ENCODE peak calls at places on chromosomes 7 and 10, in six cellular contexts. One of them, this sample, is unnamed.

GRCh38 chr7:98598846-98599615 is 18.1 kb upstream of the NPTX2 start:
- DNase-seq in suprapubic skin: no peak
- DNase-seq in cardiac muscle cell: no peak
- DNase-seq in IMR-90: no peak
- DNase-seq in right lobe of liver: no peak
- DNase-seq in hepatocyte: no peak
- DNase-seq in this sample: no peak

GRCh38 chr10:71598673-71599072 is 120.9 kb downstream of the C10orf105 start:
- DNase-seq in IMR-90: no peak
- DNase-seq in right lobe of liver: peak; percentile 81
- DNase-seq in suprapubic skin: peak; percentile 95
- DNase-seq in hepatocyte: peak; percentile 57
- DNase-seq in cardiac muscle cell: no peak
- DNase-seq in this sample: peak; percentile 77

GRCh38 chr10:92834981-92835380 is 13.3 kb upstream of the EXOC6 start:
- DNase-seq in hepatocyte: no peak
- DNase-seq in IMR-90: peak; percentile 73
- DNase-seq in cardiac muscle cell: no peak
- DNase-seq in right lobe of liver: no peak
- DNase-seq in suprapubic skin: no peak
- DNase-seq in this sample: no peak

GRCh38 chr7:21355406-21355874 is 72.4 kb upstream of the SP4 start:
- DNase-seq in cardiac muscle cell: no peak
- DNase-seq in suprapubic skin: no peak
- DNase-seq in right lobe of liver: no peak
- DNase-seq in hepatocyte: no peak
- DNase-seq in IMR-90: no peak
- DNase-seq in this sample: no peak

GRCh38 chr10:100163704-100164621 is 21.9 kb downstream of the ERLIN1 start:
- DNase-seq in suprapubic skin: no peak
- DNase-seq in right lobe of liver: no peak
- DNase-seq in hepatocyte: no peak
- DNase-seq in IMR-90: peak; percentile 15
- DNase-seq in cardiac muscle cell: no peak
- DNase-seq in this sample: no peak

GRCh38 chr7:12726908-12727307 is 39.5 kb downstream of the ARL4A start:
- DNase-seq in hepatocyte: no peak
- DNase-seq in cardiac muscle cell: no peak
- DNase-seq in suprapubic skin: no peak
- DNase-seq in IMR-90: no peak
- DNase-seq in right lobe of liver: no peak
- DNase-seq in this sample: no peak

GRCh38 chr7:112069879-112070321 is 136.3 kb downstream of the DOCK4 start:
- DNase-seq in right lobe of liver: no peak
- DNase-seq in IMR-90: peak; percentile 46
- DNase-seq in hepatocyte: no peak
- DNase-seq in suprapubic skin: no peak
- DNase-seq in cardiac muscle cell: no peak
- DNase-seq in this sample: no peak

GRCh38 chr10:78740976-78741375 is 327.8 kb upstream of the ZMIZ1 start:
- DNase-seq in right lobe of liver: peak; percentile 62
- DNase-seq in IMR-90: no peak
- DNase-seq in suprapubic skin: no peak
- DNase-seq in hepatocyte: no peak
- DNase-seq in cardiac muscle cell: no peak
- DNase-seq in this sample: no peak

GRCh38 chr10:107098326-107098725 is 66.2 kb downstream of the SORCS1 start:
- DNase-seq in hepatocyte: no peak
- DNase-seq in IMR-90: no peak
- DNase-seq in right lobe of liver: no peak
- DNase-seq in suprapubic skin: no peak
- DNase-seq in cardiac muscle cell: no peak
- DNase-seq in this sample: no peak

GRCh38 chr10:3131098-3131497 is 41.5 kb downstream of the PITRM1 start:
- DNase-seq in cardiac muscle cell: no peak
- DNase-seq in hepatocyte: peak; percentile 70
- DNase-seq in right lobe of liver: no peak
- DNase-seq in IMR-90: peak; percentile 65
- DNase-seq in suprapubic skin: no peak
- DNase-seq in this sample: no peak

GRCh38 chr10:48461623-48462481 is 143.0 kb downstream of the ARHGAP22 start:
- DNase-seq in suprapubic skin: peak; percentile 56
- DNase-seq in hepatocyte: no peak
- DNase-seq in right lobe of liver: no peak
- DNase-seq in IMR-90: no peak
- DNase-seq in cardiac muscle cell: no peak
- DNase-seq in this sample: no peak

GRCh38 chr10:102752266-102752930 is 8.7 kb downstream of the WBP1L start:
- DNase-seq in hepatocyte: no peak
- DNase-seq in right lobe of liver: no peak
- DNase-seq in IMR-90: peak; percentile 83
- DNase-seq in suprapubic skin: no peak
- DNase-seq in cardiac muscle cell: no peak
- DNase-seq in this sample: no peak

GRCh38 chr10:120508393-120508792 is 51.4 kb downstream of the PLPP4 start:
- DNase-seq in IMR-90: no peak
- DNase-seq in hepatocyte: no peak
- DNase-seq in right lobe of liver: no peak
- DNase-seq in cardiac muscle cell: no peak
- DNase-seq in suprapubic skin: no peak
- DNase-seq in this sample: no peak

GRCh38 chr10:32692174-32692573 is 246.2 kb downstream of the CCDC7 start:
- DNase-seq in hepatocyte: no peak
- DNase-seq in right lobe of liver: no peak
- DNase-seq in cardiac muscle cell: no peak
- DNase-seq in suprapubic skin: no peak
- DNase-seq in IMR-90: peak; percentile 89
- DNase-seq in this sample: no peak

GRCh38 chr7:44380179-44380830 is 54.9 kb upstream of the CAMK2B start:
- DNase-seq in suprapubic skin: no peak
- DNase-seq in cardiac muscle cell: no peak
- DNase-seq in IMR-90: no peak
- DNase-seq in right lobe of liver: no peak
- DNase-seq in hepatocyte: no peak
- DNase-seq in this sample: no peak

GRCh38 chr10:76034236-76035009 is 603.0 kb downstream of the LRMDA start:
- DNase-seq in right lobe of liver: no peak
- DNase-seq in hepatocyte: no peak
- DNase-seq in IMR-90: no peak
- DNase-seq in suprapubic skin: no peak
- DNase-seq in cardiac muscle cell: peak; percentile 15
- DNase-seq in this sample: no peak

GRCh38 chr7:90816511-90817142 is 220.5 kb downstream of the CDK14 start:
- DNase-seq in suprapubic skin: no peak
- DNase-seq in IMR-90: peak; percentile 96
- DNase-seq in cardiac muscle cell: no peak
- DNase-seq in right lobe of liver: no peak
- DNase-seq in hepatocyte: peak; percentile 64
- DNase-seq in this sample: no peak

GRCh38 chr10:119595715-119596515 is 849 bp downstream of the TIAL1 start:
- DNase-seq in cardiac muscle cell: peak; percentile 54
- DNase-seq in IMR-90: peak; percentile 44
- DNase-seq in hepatocyte: peak; percentile 69
- DNase-seq in suprapubic skin: peak; percentile 83
- DNase-seq in right lobe of liver: peak; percentile 64
- DNase-seq in this sample: peak; percentile 71

GRCh38 chr10:5723692-5724091 is 39.1 kb downstream of the TASOR2 start:
- DNase-seq in suprapubic skin: no peak
- DNase-seq in cardiac muscle cell: no peak
- DNase-seq in hepatocyte: no peak
- DNase-seq in IMR-90: no peak
- DNase-seq in right lobe of liver: no peak
- DNase-seq in this sample: no peak

GRCh38 chr10:96719850-96720421 is 378 bp downstream of the PIK3AP1 start:
- DNase-seq in suprapubic skin: peak; percentile 82
- DNase-seq in hepatocyte: peak; percentile 66
- DNase-seq in right lobe of liver: peak; percentile 83
- DNase-seq in IMR-90: no peak
- DNase-seq in cardiac muscle cell: peak; percentile 50
- DNase-seq in this sample: peak; percentile 86

GRCh38 chr10:94524146-94524545 is 21.4 kb upstream of the HELLS start:
- DNase-seq in cardiac muscle cell: no peak
- DNase-seq in right lobe of liver: no peak
- DNase-seq in hepatocyte: no peak
- DNase-seq in suprapubic skin: no peak
- DNase-seq in IMR-90: peak; percentile 64
- DNase-seq in this sample: no peak

GRCh38 chr7:120052884-120053382 is 220.0 kb upstream of the KCND2 start:
- DNase-seq in hepatocyte: peak; percentile 58
- DNase-seq in suprapubic skin: no peak
- DNase-seq in IMR-90: peak; percentile 99
- DNase-seq in cardiac muscle cell: no peak
- DNase-seq in right lobe of liver: no peak
- DNase-seq in this sample: no peak

GRCh38 chr7:102028206-102028826 is 210.9 kb downstream of the CUX1 start:
- DNase-seq in hepatocyte: no peak
- DNase-seq in right lobe of liver: no peak
- DNase-seq in suprapubic skin: no peak
- DNase-seq in IMR-90: no peak
- DNase-seq in cardiac muscle cell: no peak
- DNase-seq in this sample: no peak

GRCh38 chr10:94038024-94038423 is 44.3 kb downstream of the PLCE1 start:
- DNase-seq in cardiac muscle cell: peak; percentile 9
- DNase-seq in IMR-90: peak; percentile 35
- DNase-seq in hepatocyte: no peak
- DNase-seq in right lobe of liver: no peak
- DNase-seq in suprapubic skin: no peak
- DNase-seq in this sample: no peak

GRCh38 chr10:70551971-70552422 is 50.5 kb downstream of the PRF1 start:
- DNase-seq in cardiac muscle cell: peak; percentile 61
- DNase-seq in IMR-90: peak; percentile 94
- DNase-seq in suprapubic skin: no peak
- DNase-seq in hepatocyte: peak; percentile 77
- DNase-seq in right lobe of liver: no peak
- DNase-seq in this sample: peak; percentile 79

GRCh38 chr7:137703291-137704010 is 143.3 kb downstream of the DGKI start:
- DNase-seq in IMR-90: no peak
- DNase-seq in right lobe of liver: no peak
- DNase-seq in suprapubic skin: no peak
- DNase-seq in cardiac muscle cell: no peak
- DNase-seq in hepatocyte: no peak
- DNase-seq in this sample: no peak

DNA sequence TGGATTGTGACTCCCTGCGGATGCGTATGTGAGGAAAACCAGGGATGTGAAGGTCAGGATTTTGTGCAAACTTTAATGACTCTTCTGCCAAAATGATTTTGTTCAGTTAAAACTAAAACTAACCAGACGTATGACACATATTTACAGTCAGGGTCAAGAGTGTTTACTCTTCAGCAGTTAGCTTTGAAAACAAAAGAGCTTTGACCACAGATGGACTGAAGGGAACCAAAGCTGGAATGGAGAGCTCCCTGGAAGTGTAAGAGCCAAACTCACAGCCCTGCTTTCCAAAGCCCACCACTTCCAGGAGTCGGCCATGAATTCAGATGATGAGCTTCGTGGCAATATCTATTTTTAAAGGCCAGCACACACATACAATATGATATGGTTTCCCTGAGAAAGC is 15.5 kb downstream of the SVIL start:
- DNase-seq in hepatocyte: peak; percentile 21
- DNase-seq in cardiac muscle cell: no peak
- DNase-seq in right lobe of liver: no peak
- DNase-seq in IMR-90: peak; percentile 83
- DNase-seq in suprapubic skin: peak; percentile 6
- DNase-seq in this sample: no peak
- H3K4me1 ChIP-seq in hepatocyte: peaks cover 53% of the 10 kb centered on the region
- H3K4me1 ChIP-seq in cardiac muscle cell: peaks cover 50% of the 10 kb centered on the region
- H3K4me1 ChIP-seq in right lobe of liver: no peaks in the 10 kb centered on the region
- H3K4me1 ChIP-seq in IMR-90: peaks cover 12% of the 10 kb centered on the region
- H3K4me1 ChIP-seq in suprapubic skin: peaks cover 42% of the 10 kb centered on the region
- H3K4me1 ChIP-seq in this sample: peaks cover 38% of the 10 kb centered on the region

DNA sequence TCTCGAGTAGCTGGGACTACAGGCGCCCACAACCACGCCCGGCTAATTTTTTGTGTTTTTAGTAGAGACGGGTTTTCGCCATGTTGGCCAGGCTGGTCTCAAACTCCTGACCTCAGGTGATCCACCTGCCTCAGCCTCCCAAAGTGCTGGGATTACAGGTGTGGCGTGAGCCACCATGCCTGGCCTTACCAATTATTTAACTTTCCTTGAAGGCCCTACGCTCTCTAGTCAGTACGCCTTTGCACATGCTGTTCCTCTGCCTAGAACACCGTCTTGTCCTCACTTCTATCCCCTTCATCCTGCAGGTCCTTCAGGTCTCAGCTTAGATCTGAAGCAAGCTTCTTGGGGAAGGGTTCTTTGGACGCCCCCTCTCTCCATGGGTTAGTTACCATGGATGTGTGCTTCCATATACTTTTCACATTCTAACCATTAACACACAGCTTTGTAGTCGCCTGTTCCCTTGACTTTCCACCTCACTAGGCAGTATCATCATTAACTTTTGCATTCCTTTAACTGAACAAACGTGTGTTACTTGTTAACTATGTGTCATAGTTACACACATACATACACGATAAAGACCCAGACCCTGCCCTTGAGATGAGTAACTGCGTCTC is 592 bp upstream of the ATP6V1F start:
- DNase-seq in suprapubic skin: no peak
- DNase-seq in cardiac muscle cell: no peak
- DNase-seq in right lobe of liver: no peak
- DNase-seq in IMR-90: no peak
- DNase-seq in hepatocyte: no peak
- DNase-seq in this sample: no peak
- H3K4me1 ChIP-seq in suprapubic skin: peaks cover 47% of the 10 kb centered on the region
- H3K4me1 ChIP-seq in cardiac muscle cell: peaks cover 4% of the 10 kb centered on the region
- H3K4me1 ChIP-seq in right lobe of liver: peaks cover 6% of the 10 kb centered on the region
- H3K4me1 ChIP-seq in IMR-90: peaks cover 2% of the 10 kb centered on the region
- H3K4me1 ChIP-seq in hepatocyte: peaks cover 7% of the 10 kb centered on the region
- H3K4me1 ChIP-seq in this sample: peaks cover 19% of the 10 kb centered on the region

DNA sequence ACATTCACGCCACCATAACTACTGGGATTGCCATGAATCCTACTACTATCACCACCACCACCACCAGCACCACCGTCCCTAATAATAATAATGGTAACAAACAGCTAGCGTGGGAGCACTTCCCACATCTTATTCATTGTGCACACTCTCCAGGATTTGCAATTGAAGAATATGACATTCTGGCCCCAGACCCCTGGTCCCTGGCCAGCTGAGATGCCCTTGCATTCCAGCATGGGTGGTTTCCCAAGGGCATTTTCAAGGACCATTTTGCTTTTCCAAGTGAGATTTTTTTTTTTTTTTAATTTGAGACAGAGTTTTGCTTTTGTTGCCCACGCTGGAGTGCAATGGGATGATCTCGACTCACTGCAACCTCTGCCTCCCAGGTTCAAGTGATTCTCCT is 14.7 kb downstream of the CTBP2 start:
- DNase-seq in IMR-90: no peak
- DNase-seq in right lobe of liver: no peak
- DNase-seq in cardiac muscle cell: no peak
- DNase-seq in hepatocyte: no peak
- DNase-seq in suprapubic skin: no peak
- DNase-seq in this sample: no peak
- H3K4me1 ChIP-seq in IMR-90: peaks cover 38% of the 10 kb centered on the region
- H3K4me1 ChIP-seq in right lobe of liver: no peaks in the 10 kb centered on the region
- H3K4me1 ChIP-seq in cardiac muscle cell: peaks cover 30% of the 10 kb centered on the region
- H3K4me1 ChIP-seq in hepatocyte: peaks cover 44% of the 10 kb centered on the region
- H3K4me1 ChIP-seq in suprapubic skin: peaks cover 64% of the 10 kb centered on the region
- H3K4me1 ChIP-seq in this sample: peaks cover 71% of the 10 kb centered on the region

DNA sequence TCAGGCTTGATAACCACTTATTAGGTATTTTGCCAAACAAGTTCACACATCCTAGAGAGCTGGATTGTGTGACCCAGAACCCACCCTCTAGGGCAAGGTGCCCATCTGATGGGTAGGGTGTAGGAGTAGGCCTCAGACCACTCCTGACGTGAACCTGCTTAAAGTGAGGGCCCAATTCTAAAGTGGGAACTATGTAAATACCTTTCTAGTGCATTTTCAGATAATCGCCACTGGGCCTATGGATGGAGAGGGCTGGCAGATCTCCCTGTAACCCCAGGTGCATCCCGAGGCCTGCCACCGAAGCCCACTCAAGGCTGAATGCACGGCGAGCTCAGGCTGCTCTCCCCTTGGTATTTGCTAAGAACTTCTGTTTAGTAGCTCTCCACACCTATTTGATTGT is 71.5 kb downstream of the IKZF1 start:
- DNase-seq in cardiac muscle cell: no peak
- DNase-seq in right lobe of liver: no peak
- DNase-seq in suprapubic skin: no peak
- DNase-seq in IMR-90: no peak
- DNase-seq in hepatocyte: no peak
- DNase-seq in this sample: no peak
- H3K4me1 ChIP-seq in cardiac muscle cell: no peaks in the 10 kb centered on the region
- H3K4me1 ChIP-seq in right lobe of liver: no peaks in the 10 kb centered on the region
- H3K4me1 ChIP-seq in suprapubic skin: no peaks in the 10 kb centered on the region
- H3K4me1 ChIP-seq in IMR-90: no peaks in the 10 kb centered on the region
- H3K4me1 ChIP-seq in hepatocyte: no peaks in the 10 kb centered on the region
- H3K4me1 ChIP-seq in this sample: no peaks in the 10 kb centered on the region

This sample was measured in lower lobe of right lung.